ENCODE peak calls at places on chromosomes 13 and 19, in five cellular contexts. N is psoas muscle; J is osteoblast; Z is stomach; C is CD4-positive, alpha-beta T cell. O is an unnamed sample.

GRCh38 chr19:49893135-49893534 is 3.6 kb downstream of the IL4I1 start:
- DNase-seq in N (no peak), J (no peak), Z (no peak), C (no peak), O (no peak)

GRCh38 chr13:41631296-41631965 is 174.1 kb downstream of the RGCC start:
- DNase-seq in N (no peak), J (no peak), Z (no peak), C (no peak), O (no peak)

GRCh38 chr19:12555456-12555930 is 4.2 kb upstream of the ZNF564 start:
- DNase-seq in N (no peak), J (no peak), Z (no peak), C (no peak), O (no peak)

GRCh38 chr13:88136098-88136790 is 465.1 kb downstream of the SLITRK5 start:
- DNase-seq in N (no peak), J (no peak), Z (no peak), C (no peak), O (no peak)

GRCh38 chr13:89740994-89741678 is 1606.4 kb upstream of the MIR17HG start:
- DNase-seq in N (no peak), J (peak), Z (no peak), C (no peak), O (no peak)

GRCh38 chr13:94557836-94558235 is 38.1 kb downstream of the TGDS start:
- DNase-seq in N (no peak), J (no peak), Z (no peak), C (no peak), O (no peak)

GRCh38 chr19:4557971-4558941 is 1.2 kb downstream of the SEMA6B start:
- DNase-seq in N (no peak), J (peak), Z (peak), C (peak), O (peak)

GRCh38 chr13:96958286-96958891 is 35.9 kb downstream of the OXGR1 start:
- DNase-seq in N (no peak), J (no peak), Z (peak), C (no peak), O (peak)

GRCh38 chr19:48698046-48698445 is 2.3 kb downstream of the FUT2 start:
- DNase-seq in N (no peak), J (peak), Z (peak), C (no peak), O (no peak)

GRCh38 chr19:15249912-15250634 is 17.8 kb upstream of the EPHX3 start:
- DNase-seq in N (peak), J (peak), Z (no peak), C (no peak), O (peak)

GRCh38 chr13:109135018-109135417 is 505.6 kb downstream of the MYO16 start:
- DNase-seq in N (no peak), J (no peak), Z (no peak), C (no peak), O (no peak)

GRCh38 chr19:14479985-14480694 is 5.0 kb upstream of the PTGER1 start:
- DNase-seq in N (no peak), J (peak), Z (peak), C (peak), O (peak)

GRCh38 chr19:33350538-33351309 is 22.8 kb upstream of the CEBPG start:
- DNase-seq in N (peak), J (peak), Z (no peak), C (no peak), O (no peak)

GRCh38 chr19:48933382-48933932 is at the start of gene DHDH:
- DNase-seq in N (peak), J (peak), Z (peak), C (peak), O (peak)

GRCh38 chr13:73989244-73989843 is 144.9 kb downstream of the KLF12 start:
- DNase-seq in N (no peak), J (no peak), Z (no peak), C (no peak), O (no peak)

GRCh38 chr19:46015961-46016425 is 6.9 kb downstream of the PGLYRP1 start:
- DNase-seq in N (no peak), J (no peak), Z (no peak), C (peak), O (peak)

GRCh38 chr19:49447485-49448431 is 3.9 kb downstream of the PIH1D1 start:
- DNase-seq in N (peak), J (peak), Z (no peak), C (no peak), O (peak)

GRCh38 chr13:113669231-113669870 is 2.3 kb downstream of the GRK1 start:
- DNase-seq in N (peak), J (peak), Z (peak), C (no peak), O (no peak)

GRCh38 chr13:105513448-105513847 is 1022.0 kb downstream of the EFNB2 start:
- DNase-seq in N (no peak), J (no peak), Z (no peak), C (no peak), O (peak)

GRCh38 chr13:24614306-24615080 is 65.7 kb upstream of the ATP12A start:
- DNase-seq in N (no peak), J (no peak), Z (no peak), C (no peak), O (no peak)

GRCh38 chr19:51295382-51296126 is 15.9 kb upstream of the IGLON5 start:
- DNase-seq in N (no peak), J (peak), Z (no peak), C (no peak), O (peak)

GRCh38 chr19:8206147-8207087 is 2.8 kb upstream of the CERS4 start:
- DNase-seq in N (no peak), J (peak), Z (peak), C (no peak), O (no peak)

GRCh38 chr13:102718746-102719145 is 23.9 kb upstream of the METTL21C start:
- DNase-seq in N (no peak), J (peak), Z (no peak), C (no peak), O (no peak)

GRCh38 chr19:10230904-10231623 is at the start of gene S1PR2:
- DNase-seq in N (peak), J (peak), Z (peak), C (peak), O (peak)

GRCh38 chr13:43744630-43745029 is 42.1 kb downstream of the ENOX1 start:
- DNase-seq in N (no peak), J (no peak), Z (no peak), C (no peak), O (no peak)

GRCh38 chr13:30796833-30797601 is 61.7 kb downstream of the ALOX5AP start:
- DNase-seq in N (no peak), J (no peak), Z (no peak), C (no peak), O (no peak)

GRCh38 chr19:39951065-39951650 is 16.7 kb upstream of the FCGBP start:
- DNase-seq in N (no peak), J (no peak), Z (peak), C (no peak), O (no peak)

GRCh38 chr13:98157188-98157587 is 14.3 kb downstream of the FARP1 start:
- DNase-seq in N (no peak), J (no peak), Z (no peak), C (no peak), O (no peak)

GRCh38 chr19:49333426-49334288 is 1.5 kb upstream of the CD37 start:
- DNase-seq in N (no peak), J (no peak), Z (peak), C (peak), O (no peak)

GRCh38 chr19:51114087-51114714 is 6.0 kb upstream of the CTU1 start:
- DNase-seq in N (no peak), J (no peak), Z (no peak), C (no peak), O (no peak)

GRCh38 chr19:43782689-43783231 is 2.0 kb upstream of the KCNN4 start:
- DNase-seq in N (no peak), J (peak), Z (peak), C (no peak), O (no peak)

GRCh38 chr13:41606646-41607045 is 149.3 kb downstream of the RGCC start:
- DNase-seq in N (no peak), J (no peak), Z (no peak), C (no peak), O (no peak)

GRCh38 chr13:106617561-106617960 is 49.6 kb upstream of the ARGLU1 start:
- DNase-seq in N (no peak), J (peak), Z (no peak), C (no peak), O (peak)

GRCh38 chr19:51079486-51080110 is 3.1 kb downstream of the KLK14 start:
- DNase-seq in N (no peak), J (peak), Z (peak), C (no peak), O (no peak)

GRCh38 chr19:33434090-33434885 is 60.8 kb downstream of the CEBPG start:
- DNase-seq in N (peak), J (peak), Z (no peak), C (no peak), O (no peak)

GRCh38 chr19:39824143-39825092 is 9.5 kb downstream of the DYRK1B start:
- DNase-seq in N (peak), J (peak), Z (peak), C (peak), O (peak)

GRCh38 chr19:32688315-32688714 is 3.3 kb upstream of the NUDT19 start:
- DNase-seq in N (no peak), J (no peak), Z (peak), C (no peak), O (no peak)

GRCh38 chr13:80249906-80250513 is 90.9 kb downstream of the SPRY2 start:
- DNase-seq in N (no peak), J (peak), Z (no peak), C (no peak), O (no peak)

GRCh38 chr13:99830931-99831330 is 140.6 kb downstream of the ZIC5 start:
- DNase-seq in N (no peak), J (no peak), Z (no peak), C (no peak), O (peak)

DNA sequence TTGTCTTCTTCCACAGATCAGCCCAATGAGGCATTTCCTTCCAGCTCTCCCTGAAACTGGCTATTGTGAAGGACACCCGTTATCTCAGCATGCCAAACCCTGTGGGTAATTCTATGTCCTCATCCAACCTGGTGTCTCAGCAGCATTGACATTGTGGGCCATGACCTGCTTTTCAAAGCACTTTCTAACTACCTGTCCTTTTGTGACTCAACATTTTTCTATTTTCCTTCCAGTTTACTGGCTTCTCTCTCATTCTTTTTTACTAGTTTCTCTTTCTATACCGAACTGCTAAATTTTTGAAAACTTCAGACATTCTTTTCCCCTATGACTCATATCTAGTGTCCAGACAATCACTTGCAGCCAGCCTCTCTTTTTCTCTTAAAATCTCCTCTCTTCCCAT is 136.4 kb upstream of the HTR2A start:
- DNase-seq in N (no peak), J (no peak), Z (no peak), C (no peak), O (no peak)
- H3K27ac ChIP-seq in N (no peak), J (peak), Z (no peak), C (no peak), O (no peak)

GRCh38 chr13:33323766-33324525 is 38.4 kb upstream of the STARD13 start:
- DNase-seq in N (no peak), J (no peak), Z (no peak), C (no peak), O (no peak)

GRCh38 chr13:33319859-33320258 is 34.3 kb upstream of the STARD13 start:
- DNase-seq in N (no peak), J (no peak), Z (no peak), C (no peak), O (no peak)

GRCh38 chr13:33321686-33322473 is 36.3 kb upstream of the STARD13 start:
- DNase-seq in N (no peak), J (no peak), Z (no peak), C (no peak), O (no peak)

GRCh38 chr13:33322965-33323668 is 37.6 kb upstream of the STARD13 start:
- DNase-seq in N (no peak), J (no peak), Z (no peak), C (no peak), O (no peak)

GRCh38 chr13:33322474-33322827 is 36.9 kb upstream of the STARD13 start:
- DNase-seq in N (peak), J (no peak), Z (no peak), C (no peak), O (no peak)
- H3K27ac ChIP-seq in N (no peak), J (peak), Z (peak), C (no peak), O (no peak)

GRCh38 chr19:3369337-3370213 is 3.2 kb downstream of the NFIC start:
- DNase-seq in N (peak), J (peak), Z (peak), C (no peak), O (peak)
- H3K27ac ChIP-seq in N (peak), J (peak), Z (peak), C (no peak), O (no peak)

GRCh38 chr19:2927032-2927430 is 17.7 kb downstream of the ZNF77 start:
- DNase-seq in N (no peak), J (no peak), Z (no peak), C (no peak), O (no peak)

GRCh38 chr19:2923510-2923909 is 21.3 kb downstream of the ZNF77 start:
- DNase-seq in N (no peak), J (no peak), Z (no peak), C (no peak), O (no peak)

GRCh38 chr19:2917275-2918184 is 16.8 kb downstream of the ZNF57 start:
- DNase-seq in N (no peak), J (no peak), Z (no peak), C (no peak), O (no peak)

GRCh38 chr19:2926341-2927031 is 18.3 kb downstream of the ZNF77 start:
- DNase-seq in N (no peak), J (no peak), Z (no peak), C (no peak), O (no peak)

GRCh38 chr19:2922987-2923386 is 21.8 kb downstream of the ZNF77 start:
- DNase-seq in N (no peak), J (no peak), Z (no peak), C (no peak), O (peak)
- H3K27ac ChIP-seq in N (no peak), J (no peak), Z (peak), C (no peak), O (no peak)

DNA sequence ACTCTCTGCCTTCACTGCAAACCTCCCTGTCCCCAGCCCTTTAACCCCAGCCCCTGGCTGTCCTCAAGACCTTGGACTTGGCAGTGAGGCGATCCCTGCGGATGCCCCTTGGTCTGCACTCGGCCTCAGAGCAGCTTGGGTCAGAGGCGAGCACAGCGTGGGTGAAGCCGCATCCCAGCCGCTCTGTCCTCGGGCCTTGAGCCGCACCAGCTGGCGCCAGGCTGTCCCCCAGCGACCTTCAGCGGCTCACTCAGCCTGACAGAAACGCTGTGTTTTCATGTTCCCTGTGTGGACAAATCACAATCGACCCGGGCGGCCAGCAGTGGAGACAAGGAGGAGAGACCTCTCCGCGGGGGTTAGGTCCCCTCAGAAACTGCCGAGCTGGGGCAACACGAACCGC is 52.0 kb downstream of the GNG7 start:
- DNase-seq in N (no peak), J (peak), Z (no peak), C (no peak), O (no peak)
- H3K27ac ChIP-seq in N (no peak), J (no peak), Z (peak), C (no peak), O (no peak)

GRCh38 chr19:47187797-47188196 is 43.2 kb downstream of the BBC3 start:
- DNase-seq in N (no peak), J (no peak), Z (no peak), C (no peak), O (no peak)
- H3K27ac ChIP-seq in N (no peak), J (no peak), Z (peak), C (peak), O (no peak)

GRCh38 chr19:18385359-18385674 is 641 bp upstream of the GDF15 start:
- DNase-seq in N (no peak), J (no peak), Z (no peak), C (no peak), O (no peak)

GRCh38 chr19:18385675-18386542 is at the start of gene GDF15:
- DNase-seq in N (peak), J (peak), Z (peak), C (no peak), O (peak)

GRCh38 chr19:18387395-18387794 is 1.4 kb downstream of the GDF15 start:
- DNase-seq in N (no peak), J (peak), Z (no peak), C (no peak), O (no peak)

GRCh38 chr19:18388328-18389094 is 2.6 kb downstream of the GDF15 start:
- DNase-seq in N (peak), J (peak), Z (peak), C (peak), O (peak)

DNA sequence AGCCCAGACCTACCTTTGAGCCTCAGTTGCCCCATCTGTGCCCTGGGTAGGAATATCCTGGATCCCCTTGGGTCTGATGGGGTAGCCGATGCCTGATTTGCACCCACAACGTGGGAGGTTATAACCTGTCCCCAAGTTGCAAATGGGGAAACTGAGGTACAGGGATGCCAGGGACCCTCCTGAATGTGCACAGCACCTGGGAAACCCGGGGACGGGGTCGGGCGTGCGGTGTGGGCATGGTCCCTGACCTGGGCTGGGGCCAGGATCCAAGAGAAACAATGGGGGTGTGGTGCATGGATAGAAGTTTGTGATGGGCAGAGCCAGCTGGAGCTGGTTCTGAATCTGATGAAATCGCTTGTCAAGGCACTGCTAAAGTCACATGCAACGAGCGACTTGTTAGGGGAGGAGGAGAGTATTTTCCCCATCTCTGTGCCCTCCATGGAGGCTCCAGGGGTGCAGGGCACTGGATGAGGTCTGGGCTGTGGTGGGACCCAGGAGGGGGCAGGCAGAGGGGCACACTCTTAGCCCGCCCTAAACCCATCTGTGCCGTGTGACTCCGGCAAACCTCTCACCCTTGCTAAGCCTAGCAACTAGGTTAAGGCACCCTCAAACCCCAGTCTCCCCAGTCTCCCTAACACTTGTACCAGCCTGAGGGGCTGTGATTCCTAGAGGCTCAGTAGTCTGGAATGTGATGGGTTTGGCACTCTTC is 739 bp downstream of the GDF15 start:
- DNase-seq in N (no peak), J (peak), Z (no peak), C (no peak), O (no peak)
- H3K27ac ChIP-seq in N (no peak), J (no peak), Z (peak), C (no peak), O (no peak)

O was measured in neural progenitor cell.